ENCODE peak calls at places on chromosomes 13 and 19, in seven cellular contexts. One of them, this sample, is unnamed.

GRCh38 chr13:55517312-55517711 is 1623.4 kb upstream of the PRR20A start:
- DNase-seq in hepatocyte: no peak
- DNase-seq in nucleus accumbens: no peak
- DNase-seq in astrocyte of the cerebellum: no peak
- DNase-seq in stimulated activated CD8-positive, alpha-beta memory T cell treated with anti-CD3 and anti-CD28 coated beads, Interleukin-7, amount 100 ng/mL, for 4 hours: no peak
- DNase-seq in uterus: no peak
- DNase-seq in GM12892: no peak
- DNase-seq in this sample: no peak

GRCh38 chr19:48085904-48086864 is 24.4 kb downstream of the PLA2G4C start:
- DNase-seq in astrocyte of the cerebellum: no peak
- DNase-seq in nucleus accumbens: peak
- DNase-seq in uterus: no peak
- DNase-seq in stimulated activated CD8-positive, alpha-beta memory T cell treated with anti-CD3 and anti-CD28 coated beads, Interleukin-7, amount 100 ng/mL, for 4 hours: no peak
- DNase-seq in GM12892: no peak
- DNase-seq in hepatocyte: no peak
- DNase-seq in this sample: no peak

GRCh38 chr13:73171926-73172325 is 113.1 kb downstream of the KLF5 start:
- DNase-seq in hepatocyte: peak
- DNase-seq in stimulated activated CD8-positive, alpha-beta memory T cell treated with anti-CD3 and anti-CD28 coated beads, Interleukin-7, amount 100 ng/mL, for 4 hours: no peak
- DNase-seq in GM12892: no peak
- DNase-seq in astrocyte of the cerebellum: no peak
- DNase-seq in uterus: no peak
- DNase-seq in nucleus accumbens: no peak
- DNase-seq in this sample: no peak

GRCh38 chr13:97905517-97905916 is 48.0 kb upstream of the IPO5 start:
- DNase-seq in nucleus accumbens: no peak
- DNase-seq in uterus: no peak
- DNase-seq in astrocyte of the cerebellum: no peak
- DNase-seq in stimulated activated CD8-positive, alpha-beta memory T cell treated with anti-CD3 and anti-CD28 coated beads, Interleukin-7, amount 100 ng/mL, for 4 hours: no peak
- DNase-seq in GM12892: no peak
- DNase-seq in hepatocyte: no peak
- DNase-seq in this sample: no peak

GRCh38 chr13:74452176-74452575 is 318.0 kb upstream of the KLF12 start:
- DNase-seq in nucleus accumbens: no peak
- DNase-seq in hepatocyte: no peak
- DNase-seq in stimulated activated CD8-positive, alpha-beta memory T cell treated with anti-CD3 and anti-CD28 coated beads, Interleukin-7, amount 100 ng/mL, for 4 hours: no peak
- DNase-seq in astrocyte of the cerebellum: no peak
- DNase-seq in uterus: no peak
- DNase-seq in GM12892: no peak
- DNase-seq in this sample: no peak

GRCh38 chr13:76286178-76286577 is 600.0 kb downstream of the KCTD12 start:
- DNase-seq in astrocyte of the cerebellum: peak
- DNase-seq in uterus: no peak
- DNase-seq in hepatocyte: no peak
- DNase-seq in stimulated activated CD8-positive, alpha-beta memory T cell treated with anti-CD3 and anti-CD28 coated beads, Interleukin-7, amount 100 ng/mL, for 4 hours: no peak
- DNase-seq in nucleus accumbens: no peak
- DNase-seq in GM12892: no peak
- DNase-seq in this sample: no peak

GRCh38 chr19:18225702-18226468 is at the start of gene PDE4C:
- DNase-seq in stimulated activated CD8-positive, alpha-beta memory T cell treated with anti-CD3 and anti-CD28 coated beads, Interleukin-7, amount 100 ng/mL, for 4 hours: no peak
- DNase-seq in uterus: no peak
- DNase-seq in astrocyte of the cerebellum: no peak
- DNase-seq in nucleus accumbens: no peak
- DNase-seq in GM12892: no peak
- DNase-seq in hepatocyte: no peak
- DNase-seq in this sample: no peak

GRCh38 chr19:16867211-16867610 is 21.6 kb upstream of the F2RL3 start:
- DNase-seq in stimulated activated CD8-positive, alpha-beta memory T cell treated with anti-CD3 and anti-CD28 coated beads, Interleukin-7, amount 100 ng/mL, for 4 hours: no peak
- DNase-seq in hepatocyte: no peak
- DNase-seq in uterus: no peak
- DNase-seq in GM12892: no peak
- DNase-seq in nucleus accumbens: no peak
- DNase-seq in astrocyte of the cerebellum: no peak
- DNase-seq in this sample: no peak

GRCh38 chr13:114120486-114121430 is 11.7 kb downstream of the RASA3 start:
- DNase-seq in stimulated activated CD8-positive, alpha-beta memory T cell treated with anti-CD3 and anti-CD28 coated beads, Interleukin-7, amount 100 ng/mL, for 4 hours: no peak
- DNase-seq in nucleus accumbens: no peak
- DNase-seq in GM12892: no peak
- DNase-seq in uterus: no peak
- DNase-seq in astrocyte of the cerebellum: no peak
- DNase-seq in hepatocyte: no peak
- DNase-seq in this sample: no peak

GRCh38 chr19:2962018-2962670 is 15.2 kb upstream of the TLE6 start:
- DNase-seq in GM12892: peak
- DNase-seq in stimulated activated CD8-positive, alpha-beta memory T cell treated with anti-CD3 and anti-CD28 coated beads, Interleukin-7, amount 100 ng/mL, for 4 hours: no peak
- DNase-seq in astrocyte of the cerebellum: peak
- DNase-seq in uterus: peak
- DNase-seq in hepatocyte: peak
- DNase-seq in nucleus accumbens: no peak
- DNase-seq in this sample: peak

GRCh38 chr19:31096047-31096446 is 253.2 kb downstream of the TSHZ3 start:
- DNase-seq in GM12892: no peak
- DNase-seq in astrocyte of the cerebellum: no peak
- DNase-seq in stimulated activated CD8-positive, alpha-beta memory T cell treated with anti-CD3 and anti-CD28 coated beads, Interleukin-7, amount 100 ng/mL, for 4 hours: no peak
- DNase-seq in nucleus accumbens: no peak
- DNase-seq in hepatocyte: no peak
- DNase-seq in uterus: no peak
- DNase-seq in this sample: no peak

GRCh38 chr19:29245221-29245620 is 32.3 kb upstream of the UQCRFS1 start:
- DNase-seq in nucleus accumbens: no peak
- DNase-seq in hepatocyte: no peak
- DNase-seq in GM12892: no peak
- DNase-seq in stimulated activated CD8-positive, alpha-beta memory T cell treated with anti-CD3 and anti-CD28 coated beads, Interleukin-7, amount 100 ng/mL, for 4 hours: no peak
- DNase-seq in uterus: no peak
- DNase-seq in astrocyte of the cerebellum: no peak
- DNase-seq in this sample: no peak

GRCh38 chr19:50415661-50416033 is 3.1 kb upstream of the SPIB start:
- DNase-seq in astrocyte of the cerebellum: no peak
- DNase-seq in stimulated activated CD8-positive, alpha-beta memory T cell treated with anti-CD3 and anti-CD28 coated beads, Interleukin-7, amount 100 ng/mL, for 4 hours: no peak
- DNase-seq in uterus: no peak
- DNase-seq in GM12892: peak
- DNase-seq in hepatocyte: no peak
- DNase-seq in nucleus accumbens: no peak
- DNase-seq in this sample: no peak

GRCh38 chr19:50741179-50741933 is 18.2 kb downstream of the CLEC11A start:
- DNase-seq in hepatocyte: peak
- DNase-seq in nucleus accumbens: no peak
- DNase-seq in astrocyte of the cerebellum: no peak
- DNase-seq in GM12892: no peak
- DNase-seq in uterus: no peak
- DNase-seq in stimulated activated CD8-positive, alpha-beta memory T cell treated with anti-CD3 and anti-CD28 coated beads, Interleukin-7, amount 100 ng/mL, for 4 hours: no peak
- DNase-seq in this sample: no peak

This sample was measured in putamen.